ENCODE peak calls at places on chromosomes 11 and 22, in ten cellular contexts. S is tibial artery, P is psoas muscle, A is H1, D is left lung, Y is transverse colon, K is stomach, W is astrocyte, N is Panc1, Q is right lobe of liver. C is an unnamed sample.
A peak's percentile ranks its signal among the peaks of the same experiment; 100 is the strongest.

GRCh38 chr11:2130881-2131352 is 8.3 kb downstream of the IGF2 start:
- DNase-seq in P (no peak), Y (no peak), K (no peak), A (peak; percentile 43), W (no peak), D (no peak), S (no peak), Q (peak; percentile 42), N (no peak), C (no peak)

GRCh38 chr11:123195182-123196059 is at the start of gene CLMP:
- DNase-seq in K (no peak), N (no peak), Q (no peak), P (peak; percentile 69), W (peak; percentile 63), Y (peak; percentile 53), S (peak; percentile 76), D (peak; percentile 58), A (peak; percentile 83), C (peak; percentile 89)

GRCh38 chr11:105906517-105906916 is 115.5 kb downstream of the MSANTD4 start:
- DNase-seq in N (no peak), W (no peak), K (no peak), S (no peak), D (no peak), Q (no peak), Y (no peak), P (no peak), A (no peak), C (no peak)

GRCh38 chr11:134479206-134479955 is 67.3 kb upstream of the B3GAT1 start:
- DNase-seq in Y (no peak), W (no peak), Q (no peak), N (no peak), D (no peak), P (no peak), A (no peak), K (no peak), S (no peak), C (no peak)

GRCh38 chr11:103985041-103985440 is 51.4 kb upstream of the DDI1 start:
- DNase-seq in A (no peak), K (no peak), Y (no peak), P (no peak), W (no peak), N (no peak), S (no peak), D (no peak), Q (no peak), C (no peak)

GRCh38 chr11:114059984-114060401 is 482 bp downstream of the ZBTB16 start:
- DNase-seq in Q (no peak), Y (peak; percentile 49), A (peak; percentile 61), D (peak; percentile 40), K (peak; percentile 55), P (peak; percentile 42), S (no peak), W (no peak), N (no peak), C (peak; percentile 80)

GRCh38 chr11:120793806-120794479 is 230.0 kb upstream of the TBCEL start:
- DNase-seq in Y (no peak), S (no peak), N (no peak), W (no peak), D (no peak), A (no peak), K (no peak), P (no peak), Q (no peak), C (no peak)

GRCh38 chr22:28142361-28142801 is 223.3 kb upstream of the PITPNB start:
- DNase-seq in S (no peak), K (no peak), D (no peak), N (no peak), W (peak; percentile 96), Y (no peak), Q (no peak), P (no peak), A (no peak), C (no peak)

GRCh38 chr22:46931414-46931813 is 169.0 kb downstream of the TBC1D22A start:
- DNase-seq in S (no peak), Q (no peak), W (peak; percentile 53), K (no peak), A (peak; percentile 43), Y (no peak), P (no peak), N (no peak), D (no peak), C (no peak)

GRCh38 chr11:12675951-12676711 is 1.9 kb downstream of the TEAD1 start:
- DNase-seq in S (no peak), N (no peak), D (no peak), A (no peak), Q (no peak), P (no peak), Y (no peak), W (peak; percentile 57), K (no peak), C (no peak)

GRCh38 chr11:12679471-12679870 is 5.2 kb downstream of the TEAD1 start:
- DNase-seq in Q (no peak), Y (no peak), P (no peak), K (no peak), S (no peak), N (no peak), A (no peak), D (no peak), W (no peak), C (no peak)

GRCh38 chr11:12677131-12677530 is 2.9 kb downstream of the TEAD1 start:
- DNase-seq in P (no peak), Q (no peak), N (no peak), S (no peak), Y (peak; percentile 39), A (no peak), K (no peak), W (no peak), D (no peak), C (no peak)

GRCh38 chr11:12678991-12679390 is 4.8 kb downstream of the TEAD1 start:
- DNase-seq in N (no peak), A (no peak), D (no peak), K (no peak), P (no peak), W (no peak), Y (no peak), Q (no peak), S (no peak), C (no peak)

GRCh38 chr11:12678092-12678491 is 3.9 kb downstream of the TEAD1 start:
- DNase-seq in P (no peak), W (no peak), N (no peak), A (no peak), K (no peak), D (no peak), S (no peak), Q (no peak), Y (no peak), C (no peak)
- H3K4me3 ChIP-seq in P (peak overlapping the region; percentile 83), W (peak overlapping the region; percentile 85), N (peak overlapping the region; percentile 16), A (no peak overlapping the region), K (peak overlapping the region; percentile 66), D (peak overlapping the region; percentile 3), S (no peak overlapping the region), Q (no peak overlapping the region), Y (no peak overlapping the region), C (no peak overlapping the region)

DNA sequence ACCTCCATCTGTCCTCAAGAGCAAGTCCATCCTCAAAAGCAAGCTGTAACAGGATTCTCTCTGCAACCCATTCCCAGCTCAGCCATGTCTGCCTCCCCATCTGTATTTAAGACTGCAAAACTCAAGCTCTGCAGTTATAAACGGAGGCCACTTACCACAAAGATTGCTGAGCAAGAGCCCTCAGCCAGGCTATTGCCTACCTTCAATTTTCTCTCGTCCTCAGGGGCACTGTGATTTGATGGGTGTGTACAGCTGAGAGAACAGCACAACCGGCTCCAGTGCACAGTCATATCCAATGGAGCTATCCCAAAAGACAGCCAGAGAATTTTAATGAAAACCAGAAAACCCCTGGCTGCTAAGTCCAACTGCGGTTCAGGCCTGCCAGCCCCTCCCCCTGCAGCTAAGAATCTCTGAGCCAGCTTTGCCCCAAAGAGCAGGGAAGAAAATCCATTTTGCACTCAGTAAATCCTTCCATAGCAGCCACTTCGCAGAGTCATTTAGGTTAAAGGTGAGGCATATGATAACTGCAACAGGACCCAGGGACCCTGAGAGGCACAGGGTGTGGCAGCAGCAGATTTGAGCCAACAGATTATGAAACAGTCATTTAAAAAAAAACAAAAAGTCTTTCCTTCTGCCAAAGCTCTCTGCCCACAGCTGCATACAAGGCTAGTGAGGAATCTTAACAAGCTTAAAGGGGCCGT is 37.6 kb downstream of the RAB30 start:
- DNase-seq in D (no peak), S (peak; percentile 71), Y (peak; percentile 63), P (peak; percentile 41), Q (no peak), K (peak; percentile 31), A (no peak), W (peak; percentile 81), N (no peak), C (no peak)
- H3K27ac ChIP-seq in D (no peak overlapping the region), S (peak overlapping the region; percentile 79), Y (peak overlapping the region; percentile 88), P (peak overlapping the region; percentile 77), Q (no peak overlapping the region), K (peak overlapping the region; percentile 69), A (no peak overlapping the region), W (peak overlapping the region; percentile 28), N (peak overlapping the region; percentile 29), C (peak overlapping the region; percentile 22)

GRCh38 chr22:38964989-38965388 is 7.6 kb downstream of the APOBEC3A start:
- DNase-seq in D (no peak), S (no peak), A (no peak), P (no peak), Q (peak; percentile 41), K (no peak), Y (peak; percentile 46), N (no peak), W (no peak), C (peak; percentile 59)

GRCh38 chr22:38965614-38966378 is 8.4 kb downstream of the APOBEC3A start:
- DNase-seq in K (no peak), Y (no peak), P (no peak), Q (peak; percentile 46), N (no peak), W (no peak), D (no peak), S (no peak), A (no peak), C (peak; percentile 51)

GRCh38 chr22:38966379-38966700 is 8.9 kb downstream of the APOBEC3A start:
- DNase-seq in Y (no peak), N (no peak), D (no peak), K (no peak), S (no peak), W (no peak), P (no peak), A (no peak), Q (peak; percentile 47), C (no peak)

GRCh38 chr22:38964306-38964705 is 6.9 kb downstream of the APOBEC3A start:
- DNase-seq in W (no peak), N (no peak), P (no peak), Q (peak; percentile 46), D (no peak), A (no peak), K (no peak), Y (no peak), S (no peak), C (peak; percentile 71)

GRCh38 chr22:38963872-38964271 is 6.5 kb downstream of the APOBEC3A start:
- DNase-seq in A (no peak), D (no peak), Q (peak; percentile 58), S (no peak), K (peak; percentile 74), P (no peak), N (no peak), Y (peak; percentile 94), W (no peak), C (peak; percentile 58)
- H3K4me1 ChIP-seq in A (no peaks in the 10 kb centered on the region), D (peaks cover 30% of the 10 kb centered on the region), Q (no peaks in the 10 kb centered on the region), S (no peaks in the 10 kb centered on the region), K (peaks cover 6% of the 10 kb centered on the region), P (no peaks in the 10 kb centered on the region), N (no peaks in the 10 kb centered on the region), Y (peaks cover 21% of the 10 kb centered on the region), W (no peaks in the 10 kb centered on the region), C (no peaks in the 10 kb centered on the region)

DNA sequence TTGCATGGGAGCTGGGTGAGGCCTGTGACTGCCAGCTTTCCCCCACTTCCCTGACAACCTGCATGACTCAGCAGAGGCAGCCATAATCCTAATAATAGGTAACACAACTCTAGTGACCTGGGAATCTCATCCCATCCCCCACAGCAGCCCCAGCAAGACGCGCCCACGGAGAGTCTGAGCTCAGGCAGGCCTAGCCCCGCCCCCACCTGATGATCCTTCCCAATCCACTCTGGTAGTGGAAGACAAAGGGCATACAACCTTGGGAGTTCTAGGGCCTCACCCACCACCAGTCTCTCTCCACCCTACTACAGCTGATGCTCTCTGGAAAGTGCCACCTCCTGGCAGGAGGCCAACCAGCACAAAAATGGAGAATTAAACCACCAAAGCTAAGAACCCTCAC is 60.3 kb downstream of the CWF19L2 start:
- DNase-seq in S (no peak), A (no peak), Q (no peak), K (no peak), Y (no peak), W (no peak), D (no peak), N (no peak), P (no peak), C (peak; percentile 36)
- H3K4me3 ChIP-seq in S (no peak overlapping the region), A (no peak overlapping the region), Q (no peak overlapping the region), K (no peak overlapping the region), Y (no peak overlapping the region), W (no peak overlapping the region), D (no peak overlapping the region), N (no peak overlapping the region), P (no peak overlapping the region), C (no peak overlapping the region)

C was measured in aorta.